ENCODE peak calls at places on chromosomes 5 and 9, in eight cellular contexts. Q is heart left ventricle, E is transverse colon, O is prostate gland, W is HepG2, T is K562, C is spleen, I is H1. F is an unnamed sample.

GRCh38 chr9:27073841-27074728 is 34.9 kb upstream of the TEK start:
- DNase-seq in E (no peak), W (no peak), T (no peak), I (no peak), Q (no peak), C (no peak), O (no peak), F (no peak)

GRCh38 chr9:98607787-98608186 is 100.9 kb downstream of the GABBR2 start:
- DNase-seq in E (no peak), T (no peak), C (no peak), Q (no peak), I (no peak), O (no peak), W (no peak), F (no peak)

GRCh38 chr5:79399046-79399445 is 114.9 kb downstream of the HOMER1 start:
- DNase-seq in O (no peak), C (no peak), W (no peak), Q (no peak), T (no peak), I (no peak), E (no peak), F (no peak)

GRCh38 chr5:7927466-7928375 is 58.8 kb downstream of the MTRR start:
- DNase-seq in I (peak), C (no peak), T (peak), O (peak), Q (peak), W (peak), E (peak), F (peak)

GRCh38 chr5:28403846-28404245 is 1365.5 kb upstream of the CDH9 start:
- DNase-seq in O (no peak), C (no peak), I (no peak), Q (no peak), E (no peak), W (no peak), T (no peak), F (no peak)

GRCh38 chr5:112691341-112691685 is 46.4 kb upstream of the APC start:
- DNase-seq in Q (no peak), W (no peak), T (no peak), E (no peak), I (no peak), O (no peak), C (no peak), F (no peak)

GRCh38 chr9:83342731-83343130 is 195.5 kb downstream of the FRMD3 start:
- DNase-seq in O (no peak), Q (no peak), C (no peak), I (no peak), W (no peak), T (no peak), E (no peak), F (no peak)

GRCh38 chr5:171790408-171790807 is 4.8 kb downstream of the SMIM23 start:
- DNase-seq in C (no peak), O (no peak), E (no peak), W (no peak), I (no peak), Q (no peak), T (no peak), F (no peak)

GRCh38 chr5:148437249-148437648 is 53.5 kb downstream of the FBXO38 start:
- DNase-seq in T (no peak), C (no peak), O (no peak), W (no peak), E (no peak), Q (no peak), I (no peak), F (no peak)

GRCh38 chr5:133786432-133786831 is 174.1 kb upstream of the FSTL4 start:
- DNase-seq in W (no peak), T (no peak), O (no peak), E (no peak), C (no peak), Q (no peak), I (no peak), F (no peak)

GRCh38 chr5:114243983-114244305 is 117.9 kb upstream of the KCNN2 start:
- DNase-seq in T (no peak), W (no peak), C (no peak), E (no peak), I (no peak), Q (no peak), O (no peak), F (no peak)

GRCh38 chr5:142571351-142571750 is 114.5 kb downstream of the FGF1 start:
- DNase-seq in C (no peak), E (no peak), Q (no peak), T (no peak), W (no peak), O (no peak), I (no peak), F (no peak)

GRCh38 chr5:78359831-78360673 is at the start of gene SCAMP1:
- DNase-seq in O (peak), C (peak), E (peak), W (peak), T (peak), Q (peak), I (peak), F (peak)

GRCh38 chr5:112977440-112977861 is 853 bp downstream of the DCP2 start:
- DNase-seq in W (no peak), Q (no peak), T (no peak), O (no peak), C (no peak), I (no peak), E (no peak), F (no peak)

GRCh38 chr9:111572945-111573604 is 26.4 kb downstream of the PTGR1 start:
- DNase-seq in I (no peak), C (no peak), E (no peak), T (no peak), Q (peak), W (no peak), O (no peak), F (no peak)

GRCh38 chr5:112142769-112143270 is 276.3 kb downstream of the EPB41L4A start:
- DNase-seq in C (no peak), W (no peak), I (no peak), O (no peak), E (no peak), Q (peak), T (no peak), F (no peak)

GRCh38 chr9:85610074-85610855 is 131.5 kb downstream of the AGTPBP1 start:
- DNase-seq in Q (no peak), E (no peak), W (peak), I (no peak), C (no peak), O (peak), T (peak), F (peak)

GRCh38 chr9:70081120-70081495 is 37.5 kb downstream of the MAMDC2 start:
- DNase-seq in C (no peak), O (no peak), E (no peak), W (no peak), I (no peak), T (no peak), Q (peak), F (peak)

GRCh38 chr5:128015978-128016377 is 67.6 kb upstream of the SLC12A2 start:
- DNase-seq in E (no peak), W (no peak), I (no peak), Q (no peak), T (no peak), C (no peak), O (no peak), F (no peak)

GRCh38 chr9:121399883-121400607 is 30.0 kb upstream of the STOM start:
- DNase-seq in Q (no peak), I (no peak), C (no peak), W (peak), T (peak), E (no peak), O (peak), F (peak)

GRCh38 chr5:123299124-123299523 is 124.1 kb downstream of the CEP120 start:
- DNase-seq in E (no peak), C (no peak), Q (no peak), T (no peak), I (no peak), W (no peak), O (no peak), F (no peak)

GRCh38 chr5:154501566-154501965 is 23.5 kb upstream of the HAND1 start:
- DNase-seq in T (no peak), C (peak), O (no peak), E (no peak), W (no peak), I (no peak), Q (no peak), F (no peak)
- TF ChIP-seq POLR2A in T (no peak), C (no peak), O (no peak), E (no peak), W (no peak), I (no peak), Q (no peak), F (no peak)

GRCh38 chr5:175593794-175594193 is 64.1 kb upstream of the HRH2 start:
- DNase-seq in W (no peak), O (no peak), E (no peak), T (no peak), C (no peak), I (no peak), Q (no peak), F (no peak)

GRCh38 chr5:175589714-175590113 is 68.2 kb upstream of the HRH2 start:
- DNase-seq in O (no peak), E (no peak), I (no peak), T (no peak), W (no peak), C (no peak), Q (no peak), F (no peak)

GRCh38 chr5:175588709-175589429 is 69.0 kb upstream of the HRH2 start:
- DNase-seq in W (no peak), O (no peak), C (no peak), I (no peak), E (no peak), T (no peak), Q (peak), F (no peak)

GRCh38 chr5:175590471-175590881 is 67.4 kb upstream of the HRH2 start:
- DNase-seq in O (no peak), I (no peak), T (no peak), Q (no peak), W (no peak), C (no peak), E (no peak), F (peak)

DNA sequence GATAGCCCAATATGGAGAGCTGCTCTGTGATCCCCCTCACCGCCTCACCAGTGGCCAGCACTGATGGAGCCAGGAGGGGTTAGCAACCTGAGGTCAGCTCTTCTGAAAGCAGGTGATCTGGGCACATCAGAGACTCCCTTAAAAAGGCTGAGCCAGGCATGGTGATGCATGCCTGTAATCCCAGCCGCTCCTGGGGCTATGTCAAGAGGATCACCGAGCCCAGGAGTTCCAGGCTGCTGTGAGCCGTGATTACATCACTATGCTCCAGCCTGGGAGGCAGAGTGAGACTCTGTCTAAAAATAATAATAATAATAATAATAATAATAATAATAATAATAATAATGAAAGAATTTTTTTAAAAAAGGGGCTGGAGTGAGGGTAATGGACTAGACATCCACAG is 66.6 kb upstream of the HRH2 start:
- DNase-seq in W (no peak), Q (no peak), C (no peak), T (no peak), I (no peak), O (no peak), E (no peak), F (no peak)
- TF ChIP-seq POLR2A in W (no peak), Q (no peak), C (no peak), T (no peak), I (no peak), O (no peak), E (no peak), F (no peak)

DNA sequence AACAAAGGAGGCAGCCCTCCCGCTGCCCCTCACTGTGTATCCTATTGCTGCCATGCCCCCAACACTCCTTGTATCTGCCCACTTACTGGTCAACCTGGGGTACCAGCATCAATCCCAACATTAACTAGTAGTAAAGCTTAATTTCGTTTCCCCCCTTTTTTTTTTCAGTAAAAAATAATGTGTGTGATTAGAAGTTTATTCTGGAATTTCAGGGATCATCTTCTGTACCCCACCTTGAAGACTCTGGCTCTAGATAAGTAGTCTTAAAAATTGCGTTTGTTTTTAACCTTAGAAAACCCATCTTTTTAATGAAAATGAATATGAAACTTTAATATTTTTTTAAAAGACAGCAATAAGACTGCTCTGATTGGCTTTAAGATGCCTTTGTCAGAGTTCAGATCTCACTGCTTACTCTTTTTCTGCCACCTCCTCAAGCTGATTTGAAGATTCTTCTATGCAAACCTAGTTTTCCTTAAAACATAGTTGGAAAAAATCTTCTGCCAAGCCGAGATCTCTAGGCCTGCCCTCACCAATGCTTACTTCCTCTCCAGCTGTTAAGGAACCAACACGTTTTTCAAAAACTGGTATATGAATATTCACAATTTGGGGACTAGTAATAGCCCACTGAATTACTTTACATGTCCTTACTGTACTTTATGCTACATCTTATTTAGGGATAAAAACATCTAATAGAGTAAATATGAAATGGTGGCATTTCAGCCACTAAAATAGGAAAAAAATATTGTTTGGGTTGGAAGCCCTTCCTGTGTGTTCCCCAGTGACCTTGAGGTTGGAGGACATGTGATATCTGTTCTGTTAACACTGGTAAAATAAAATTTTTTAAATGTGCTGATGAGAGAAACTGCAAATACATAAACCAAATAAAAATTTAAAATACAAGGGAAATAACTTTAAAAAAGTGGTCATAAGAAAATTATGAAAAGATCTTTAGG is 4.0 kb upstream of the RHOBTB3 start:
- DNase-seq in I (no peak), W (no peak), E (no peak), O (no peak), C (no peak), Q (no peak), T (no peak), F (no peak)
- TF ChIP-seq POLR2A in I (no peak), W (no peak), E (no peak), O (no peak), C (no peak), Q (no peak), T (no peak), F (no peak)

GRCh38 chr9:35071814-35072460 is 488 bp downstream of the VCP start:
- DNase-seq in T (peak), Q (peak), E (peak), I (peak), C (peak), O (peak), W (peak), F (peak)
- TF ChIP-seq POLR2A in T (no peak), Q (peak), E (no peak), I (peak), C (no peak), O (peak), W (peak), F (no peak)

F was measured in H54.